ENCODE peak calls at places on chromosome 14, in six cellular contexts. K is CD8-positive, alpha-beta memory T cell; D is dorsolateral prefrontal cortex; M is SK-N-DZ; N is cardiac muscle cell; Y is left lung. G is an unnamed sample.

GRCh38 chr14:54483848-54484247 is 4.9 kb downstream of the GMFB start:
- DNase-seq in K (no peak), D (no peak), M (no peak), N (no peak), Y (no peak), G (no peak)

GRCh38 chr14:105140581-105140980 is 28.0 kb downstream of the JAG2 start:
- DNase-seq in K (no peak), D (no peak), M (no peak), N (no peak), Y (peak), G (no peak)

GRCh38 chr14:72559227-72559626 is 334.7 kb downstream of the DPF3 start:
- DNase-seq in K (no peak), D (no peak), M (no peak), N (no peak), Y (no peak), G (no peak)

GRCh38 chr14:66468778-66469367 is 17.3 kb upstream of the CCDC196 start:
- DNase-seq in K (no peak), D (no peak), M (no peak), N (no peak), Y (no peak), G (no peak)

GRCh38 chr14:67964391-67964812 is 144.8 kb downstream of the RAD51B start:
- DNase-seq in K (no peak), D (no peak), M (no peak), N (no peak), Y (no peak), G (no peak)

GRCh38 chr14:58239259-58240210 is 5.1 kb upstream of the PSMA3 start:
- DNase-seq in K (peak), D (peak), M (peak), N (peak), Y (peak), G (peak)

GRCh38 chr14:70563417-70563816 is 28.6 kb upstream of the ADAM20 start:
- DNase-seq in K (no peak), D (no peak), M (no peak), N (no peak), Y (no peak), G (no peak)

GRCh38 chr14:100778078-100778927 is 47.6 kb upstream of the MEG3 start:
- DNase-seq in K (no peak), D (no peak), M (no peak), N (peak), Y (no peak), G (no peak)

GRCh38 chr14:102094101-102094500 is 7.3 kb upstream of the HSP90AA1 start:
- DNase-seq in K (no peak), D (no peak), M (no peak), N (no peak), Y (no peak), G (no peak)

GRCh38 chr14:21771671-21772070 is 98.1 kb upstream of the OR4E1 start:
- DNase-seq in K (no peak), D (no peak), M (no peak), N (no peak), Y (no peak), G (no peak)

GRCh38 chr14:75170797-75171196 is 5.6 kb downstream of the TMED10 start:
- DNase-seq in K (no peak), D (no peak), M (no peak), N (no peak), Y (no peak), G (no peak)

GRCh38 chr14:102927346-102927877 is 4.9 kb downstream of the AMN start:
- DNase-seq in K (no peak), D (no peak), M (no peak), N (no peak), Y (peak), G (no peak)

GRCh38 chr14:100785338-100785615 is 40.6 kb upstream of the MEG3 start:
- DNase-seq in K (no peak), D (no peak), M (no peak), N (no peak), Y (no peak), G (no peak)

GRCh38 chr14:85060116-85060515 is 469.8 kb upstream of the FLRT2 start:
- DNase-seq in K (no peak), D (no peak), M (no peak), N (no peak), Y (no peak), G (no peak)